ENCODE peak calls at places on chromosome 11, in eight cellular contexts. One of them, this sample, is unnamed.

GRCh38 chr11:104830080-104830479 is 68.2 kb downstream of the CASP12 start:
- DNase-seq in mammary epithelial cell: peak
- DNase-seq in MM.1S: no peak
- DNase-seq in K562: no peak
- DNase-seq in endodermal cell: no peak
- DNase-seq in SK-N-SH: no peak
- DNase-seq in endothelial cell of umbilical vein: peak
- DNase-seq in fibroblast of lung: peak
- DNase-seq in this sample: no peak

GRCh38 chr11:5251746-5252145 is 2.1 kb upstream of the HBG1 start:
- DNase-seq in mammary epithelial cell: no peak
- DNase-seq in MM.1S: no peak
- DNase-seq in K562: peak
- DNase-seq in endodermal cell: no peak
- DNase-seq in SK-N-SH: no peak
- DNase-seq in endothelial cell of umbilical vein: no peak
- DNase-seq in fibroblast of lung: no peak
- DNase-seq in this sample: no peak

GRCh38 chr11:72773696-72774095 is 20.2 kb downstream of the STARD10 start:
- DNase-seq in mammary epithelial cell: no peak
- DNase-seq in MM.1S: no peak
- DNase-seq in K562: no peak
- DNase-seq in endodermal cell: no peak
- DNase-seq in SK-N-SH: no peak
- DNase-seq in endothelial cell of umbilical vein: no peak
- DNase-seq in fibroblast of lung: peak
- DNase-seq in this sample: no peak

GRCh38 chr11:95262994-95263764 is 32.2 kb upstream of the SESN3 start:
- DNase-seq in mammary epithelial cell: no peak
- DNase-seq in MM.1S: no peak
- DNase-seq in K562: no peak
- DNase-seq in endodermal cell: no peak
- DNase-seq in SK-N-SH: no peak
- DNase-seq in endothelial cell of umbilical vein: no peak
- DNase-seq in fibroblast of lung: no peak
- DNase-seq in this sample: no peak

GRCh38 chr11:72675221-72675620 is 999 bp upstream of the PDE2A start:
- DNase-seq in mammary epithelial cell: no peak
- DNase-seq in MM.1S: no peak
- DNase-seq in K562: no peak
- DNase-seq in endodermal cell: peak
- DNase-seq in SK-N-SH: no peak
- DNase-seq in endothelial cell of umbilical vein: no peak
- DNase-seq in fibroblast of lung: no peak
- DNase-seq in this sample: no peak

GRCh38 chr11:116454020-116454645 is 318.7 kb downstream of the BUD13 start:
- DNase-seq in mammary epithelial cell: peak
- DNase-seq in MM.1S: peak
- DNase-seq in K562: peak
- DNase-seq in endodermal cell: peak
- DNase-seq in SK-N-SH: peak
- DNase-seq in endothelial cell of umbilical vein: peak
- DNase-seq in fibroblast of lung: peak
- DNase-seq in this sample: peak

GRCh38 chr11:67645521-67646457 is 4.7 kb downstream of the ACY3 start:
- DNase-seq in mammary epithelial cell: no peak
- DNase-seq in MM.1S: no peak
- DNase-seq in K562: no peak
- DNase-seq in endodermal cell: peak
- DNase-seq in SK-N-SH: no peak
- DNase-seq in endothelial cell of umbilical vein: no peak
- DNase-seq in fibroblast of lung: no peak
- DNase-seq in this sample: no peak

GRCh38 chr11:91664521-91664920 is 560.1 kb upstream of the FAT3 start:
- DNase-seq in mammary epithelial cell: no peak
- DNase-seq in MM.1S: no peak
- DNase-seq in K562: no peak
- DNase-seq in endodermal cell: no peak
- DNase-seq in SK-N-SH: no peak
- DNase-seq in endothelial cell of umbilical vein: no peak
- DNase-seq in fibroblast of lung: no peak
- DNase-seq in this sample: no peak

GRCh38 chr11:80315263-80315662 is 874.4 kb upstream of the TENM4 start:
- DNase-seq in mammary epithelial cell: peak
- DNase-seq in MM.1S: no peak
- DNase-seq in K562: no peak
- DNase-seq in endodermal cell: no peak
- DNase-seq in SK-N-SH: no peak
- DNase-seq in endothelial cell of umbilical vein: no peak
- DNase-seq in fibroblast of lung: no peak
- DNase-seq in this sample: no peak

GRCh38 chr11:68929706-68930605 is 26.3 kb downstream of the IGHMBP2 start:
- DNase-seq in mammary epithelial cell: no peak
- DNase-seq in MM.1S: no peak
- DNase-seq in K562: no peak
- DNase-seq in endodermal cell: no peak
- DNase-seq in SK-N-SH: no peak
- DNase-seq in endothelial cell of umbilical vein: no peak
- DNase-seq in fibroblast of lung: no peak
- DNase-seq in this sample: no peak

GRCh38 chr11:123062892-123063395 is 1.0 kb upstream of the HSPA8 start:
- DNase-seq in mammary epithelial cell: no peak
- DNase-seq in MM.1S: no peak
- DNase-seq in K562: no peak
- DNase-seq in endodermal cell: no peak
- DNase-seq in SK-N-SH: no peak
- DNase-seq in endothelial cell of umbilical vein: no peak
- DNase-seq in fibroblast of lung: peak
- DNase-seq in this sample: no peak

GRCh38 chr11:67373916-67374570 is 645 bp upstream of the CLCF1 start:
- DNase-seq in mammary epithelial cell: peak
- DNase-seq in MM.1S: peak
- DNase-seq in K562: peak
- DNase-seq in endodermal cell: peak
- DNase-seq in SK-N-SH: peak
- DNase-seq in endothelial cell of umbilical vein: peak
- DNase-seq in fibroblast of lung: peak
- DNase-seq in this sample: peak

GRCh38 chr11:59801981-59802638 is 8.5 kb downstream of the MRPL16 start:
- DNase-seq in mammary epithelial cell: peak
- DNase-seq in MM.1S: no peak
- DNase-seq in K562: no peak
- DNase-seq in endodermal cell: peak
- DNase-seq in SK-N-SH: peak
- DNase-seq in endothelial cell of umbilical vein: peak
- DNase-seq in fibroblast of lung: peak
- DNase-seq in this sample: no peak

GRCh38 chr11:135027461-135027860 is 615.4 kb upstream of the B3GAT1 start:
- DNase-seq in mammary epithelial cell: peak
- DNase-seq in MM.1S: peak
- DNase-seq in K562: peak
- DNase-seq in endodermal cell: peak
- DNase-seq in SK-N-SH: no peak
- DNase-seq in endothelial cell of umbilical vein: peak
- DNase-seq in fibroblast of lung: peak
- DNase-seq in this sample: no peak

GRCh38 chr11:35141538-35141937 is 2.6 kb downstream of the CD44 start:
- DNase-seq in mammary epithelial cell: no peak
- DNase-seq in MM.1S: no peak
- DNase-seq in K562: no peak
- DNase-seq in endodermal cell: no peak
- DNase-seq in SK-N-SH: no peak
- DNase-seq in endothelial cell of umbilical vein: no peak
- DNase-seq in fibroblast of lung: no peak
- DNase-seq in this sample: peak

GRCh38 chr11:119484741-119485605 is 62.0 kb upstream of the THY1 start:
- DNase-seq in mammary epithelial cell: no peak
- DNase-seq in MM.1S: no peak
- DNase-seq in K562: no peak
- DNase-seq in endodermal cell: peak
- DNase-seq in SK-N-SH: no peak
- DNase-seq in endothelial cell of umbilical vein: no peak
- DNase-seq in fibroblast of lung: no peak
- DNase-seq in this sample: no peak

GRCh38 chr11:122772945-122773344 is 65.4 kb upstream of the CRTAM start:
- DNase-seq in mammary epithelial cell: no peak
- DNase-seq in MM.1S: no peak
- DNase-seq in K562: no peak
- DNase-seq in endodermal cell: no peak
- DNase-seq in SK-N-SH: no peak
- DNase-seq in endothelial cell of umbilical vein: no peak
- DNase-seq in fibroblast of lung: peak
- DNase-seq in this sample: no peak

GRCh38 chr11:130737041-130737830 is 179.0 kb downstream of the SNX19 start:
- DNase-seq in mammary epithelial cell: no peak
- DNase-seq in MM.1S: no peak
- DNase-seq in K562: no peak
- DNase-seq in endodermal cell: peak
- DNase-seq in SK-N-SH: no peak
- DNase-seq in endothelial cell of umbilical vein: no peak
- DNase-seq in fibroblast of lung: peak
- DNase-seq in this sample: no peak

GRCh38 chr11:122197055-122197987 is 81.3 kb upstream of the BLID start:
- DNase-seq in mammary epithelial cell: peak
- DNase-seq in MM.1S: no peak
- DNase-seq in K562: no peak
- DNase-seq in endodermal cell: no peak
- DNase-seq in SK-N-SH: no peak
- DNase-seq in endothelial cell of umbilical vein: peak
- DNase-seq in fibroblast of lung: peak
- DNase-seq in this sample: no peak

GRCh38 chr11:115869780-115870431 is 365.7 kb upstream of the CADM1 start:
- DNase-seq in mammary epithelial cell: peak
- DNase-seq in MM.1S: no peak
- DNase-seq in K562: peak
- DNase-seq in endodermal cell: peak
- DNase-seq in SK-N-SH: peak
- DNase-seq in endothelial cell of umbilical vein: no peak
- DNase-seq in fibroblast of lung: peak
- DNase-seq in this sample: no peak

GRCh38 chr11:3939211-3939610 is 83.7 kb downstream of the STIM1 start:
- DNase-seq in mammary epithelial cell: peak
- DNase-seq in MM.1S: peak
- DNase-seq in K562: no peak
- DNase-seq in endodermal cell: no peak
- DNase-seq in SK-N-SH: no peak
- DNase-seq in endothelial cell of umbilical vein: no peak
- DNase-seq in fibroblast of lung: peak
- DNase-seq in this sample: no peak

GRCh38 chr11:36018967-36019596 is 75.2 kb downstream of the LDLRAD3 start:
- DNase-seq in mammary epithelial cell: no peak
- DNase-seq in MM.1S: no peak
- DNase-seq in K562: no peak
- DNase-seq in endodermal cell: no peak
- DNase-seq in SK-N-SH: peak
- DNase-seq in endothelial cell of umbilical vein: no peak
- DNase-seq in fibroblast of lung: no peak
- DNase-seq in this sample: no peak

GRCh38 chr11:110329441-110329840 is 33.0 kb upstream of the RDX start:
- DNase-seq in mammary epithelial cell: no peak
- DNase-seq in MM.1S: no peak
- DNase-seq in K562: no peak
- DNase-seq in endodermal cell: no peak
- DNase-seq in SK-N-SH: no peak
- DNase-seq in endothelial cell of umbilical vein: no peak
- DNase-seq in fibroblast of lung: no peak
- DNase-seq in this sample: no peak
- H3K9ac ChIP-seq in mammary epithelial cell: no peak
- H3K9ac ChIP-seq in MM.1S: no peak
- H3K9ac ChIP-seq in K562: no peak
- H3K9ac ChIP-seq in endodermal cell: no peak
- H3K9ac ChIP-seq in SK-N-SH: no peak
- H3K9ac ChIP-seq in endothelial cell of umbilical vein: peak
- H3K9ac ChIP-seq in fibroblast of lung: no peak
- H3K9ac ChIP-seq in this sample: no peak

DNA sequence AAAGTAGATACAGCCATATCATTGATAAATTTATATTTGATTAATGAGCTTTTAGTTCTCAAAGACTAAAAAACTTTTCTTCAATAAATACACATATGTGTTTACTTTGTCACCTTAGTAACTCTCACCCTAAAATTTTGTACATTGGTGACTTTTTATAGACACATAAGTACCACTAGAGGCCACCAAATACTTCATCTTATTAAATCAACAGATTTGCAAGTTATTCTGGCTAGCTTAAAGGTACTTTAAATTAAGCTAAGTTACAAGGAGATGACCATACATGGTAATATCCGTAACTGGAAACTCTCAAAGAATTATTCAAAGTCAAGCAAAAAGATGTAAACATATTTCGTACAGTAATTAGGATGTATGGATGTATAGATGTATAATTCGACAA is 112.2 kb downstream of the SBF2 start:
- DNase-seq in mammary epithelial cell: no peak
- DNase-seq in MM.1S: peak
- DNase-seq in K562: no peak
- DNase-seq in endodermal cell: no peak
- DNase-seq in SK-N-SH: peak
- DNase-seq in endothelial cell of umbilical vein: peak
- DNase-seq in fibroblast of lung: peak
- DNase-seq in this sample: no peak
- TF ChIP-seq CTCF in mammary epithelial cell: peak
- TF ChIP-seq CTCF in MM.1S: peak
- TF ChIP-seq CTCF in K562: peak
- TF ChIP-seq CTCF in endodermal cell: peak
- TF ChIP-seq CTCF in SK-N-SH: peak
- TF ChIP-seq CTCF in endothelial cell of umbilical vein: peak
- TF ChIP-seq CTCF in fibroblast of lung: no peak
- TF ChIP-seq CTCF in this sample: no peak

DNA sequence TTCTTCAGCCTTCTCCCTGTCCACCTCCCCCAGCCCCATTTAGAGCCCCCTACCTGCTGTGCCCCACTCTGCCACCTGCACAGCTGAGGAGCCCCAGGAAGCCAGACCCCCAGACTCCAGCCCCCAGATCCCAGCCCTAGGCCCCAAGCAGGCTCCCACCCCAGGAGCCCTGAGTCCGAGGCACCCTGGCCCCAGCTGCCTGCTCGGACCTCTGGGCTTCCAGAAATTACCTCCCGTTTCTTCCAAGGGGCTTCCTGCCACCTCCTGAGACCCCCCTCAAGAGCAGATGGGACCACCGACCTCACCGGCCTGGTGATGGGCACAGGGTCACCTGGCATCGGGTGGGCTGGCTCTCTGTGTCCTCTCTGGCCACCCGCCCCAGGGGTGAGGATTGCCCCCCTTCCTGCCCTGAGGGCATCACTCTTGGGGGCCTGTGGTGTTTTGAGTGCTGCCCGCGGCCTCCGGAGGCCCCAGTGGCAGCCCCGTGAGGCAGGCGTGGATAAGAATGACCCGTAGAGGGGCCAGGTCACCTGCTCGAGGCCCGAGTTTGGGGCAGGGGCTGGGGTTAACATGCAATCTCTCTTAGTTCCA is 18.3 kb upstream of the TALDO1 start:
- DNase-seq in mammary epithelial cell: no peak
- DNase-seq in MM.1S: no peak
- DNase-seq in K562: no peak
- DNase-seq in endodermal cell: no peak
- DNase-seq in SK-N-SH: peak
- DNase-seq in endothelial cell of umbilical vein: no peak
- DNase-seq in fibroblast of lung: no peak
- DNase-seq in this sample: no peak
- H3K9ac ChIP-seq in mammary epithelial cell: no peak
- H3K9ac ChIP-seq in MM.1S: no peak
- H3K9ac ChIP-seq in K562: no peak
- H3K9ac ChIP-seq in endodermal cell: no peak
- H3K9ac ChIP-seq in SK-N-SH: no peak
- H3K9ac ChIP-seq in endothelial cell of umbilical vein: no peak
- H3K9ac ChIP-seq in fibroblast of lung: peak
- H3K9ac ChIP-seq in this sample: no peak

GRCh38 chr11:46808804-46809431 is 37.2 kb downstream of the CKAP5 start:
- DNase-seq in mammary epithelial cell: peak
- DNase-seq in MM.1S: peak
- DNase-seq in K562: peak
- DNase-seq in endodermal cell: no peak
- DNase-seq in SK-N-SH: peak
- DNase-seq in endothelial cell of umbilical vein: peak
- DNase-seq in fibroblast of lung: peak
- DNase-seq in this sample: no peak
- TF ChIP-seq CTCF in mammary epithelial cell: peak
- TF ChIP-seq CTCF in MM.1S: peak
- TF ChIP-seq CTCF in K562: peak
- TF ChIP-seq CTCF in endodermal cell: peak
- TF ChIP-seq CTCF in SK-N-SH: peak
- TF ChIP-seq CTCF in endothelial cell of umbilical vein: peak
- TF ChIP-seq CTCF in fibroblast of lung: no peak
- TF ChIP-seq CTCF in this sample: peak